ENCODE peak calls at places on chromosome 15, in eight cellular contexts. One of them, this sample, is unnamed.

GRCh38 chr15:72342385-72342784 is 22.4 kb upstream of the CELF6 start:
- DNase-seq in right atrium auricular region: no peak
- DNase-seq in fibroblast of lung: peak; percentile 4
- DNase-seq in fibroblast of mammary gland: peak; percentile 28
- DNase-seq in cardiac muscle cell: peak; percentile 27
- DNase-seq in IMR-90: peak; percentile 27
- DNase-seq in left ventricle myocardium inferior: no peak
- DNase-seq in brain microvascular endothelial cell: peak; percentile 16
- DNase-seq in this sample: peak; percentile 43

GRCh38 chr15:52005748-52006701 is 13.0 kb upstream of the MAPK6 start:
- DNase-seq in right atrium auricular region: no peak
- DNase-seq in fibroblast of lung: peak; percentile 83
- DNase-seq in fibroblast of mammary gland: peak; percentile 77
- DNase-seq in cardiac muscle cell: peak; percentile 55
- DNase-seq in IMR-90: peak; percentile 85
- DNase-seq in left ventricle myocardium inferior: no peak
- DNase-seq in brain microvascular endothelial cell: peak; percentile 79
- DNase-seq in this sample: peak; percentile 72

GRCh38 chr15:31867536-31868442 is 162.5 kb upstream of the CHRNA7 start:
- DNase-seq in right atrium auricular region: no peak
- DNase-seq in fibroblast of lung: peak; percentile 27
- DNase-seq in fibroblast of mammary gland: peak; percentile 56
- DNase-seq in cardiac muscle cell: peak; percentile 65
- DNase-seq in IMR-90: peak; percentile 38
- DNase-seq in left ventricle myocardium inferior: peak; percentile 69
- DNase-seq in brain microvascular endothelial cell: peak; percentile 4
- DNase-seq in this sample: peak; percentile 58

GRCh38 chr15:70185251-70185711 is 87.6 kb upstream of the TLE3 start:
- DNase-seq in right atrium auricular region: no peak
- DNase-seq in fibroblast of lung: peak; percentile 60
- DNase-seq in fibroblast of mammary gland: no peak
- DNase-seq in cardiac muscle cell: peak; percentile 86
- DNase-seq in IMR-90: no peak
- DNase-seq in left ventricle myocardium inferior: no peak
- DNase-seq in brain microvascular endothelial cell: no peak
- DNase-seq in this sample: no peak

GRCh38 chr15:74787251-74788041 is 5.6 kb downstream of the CSK start:
- DNase-seq in right atrium auricular region: peak; percentile 84
- DNase-seq in fibroblast of lung: peak; percentile 74
- DNase-seq in fibroblast of mammary gland: peak; percentile 61
- DNase-seq in cardiac muscle cell: peak; percentile 76
- DNase-seq in IMR-90: peak; percentile 71
- DNase-seq in left ventricle myocardium inferior: peak; percentile 57
- DNase-seq in brain microvascular endothelial cell: peak; percentile 86
- DNase-seq in this sample: peak; percentile 92

GRCh38 chr15:42691308-42691707 is 45.6 kb downstream of the CDAN1 start:
- DNase-seq in right atrium auricular region: no peak
- DNase-seq in fibroblast of lung: no peak
- DNase-seq in fibroblast of mammary gland: no peak
- DNase-seq in cardiac muscle cell: no peak
- DNase-seq in IMR-90: no peak
- DNase-seq in left ventricle myocardium inferior: no peak
- DNase-seq in brain microvascular endothelial cell: no peak
- DNase-seq in this sample: no peak

GRCh38 chr15:56211064-56211463 is 32.6 kb downstream of the RFX7 start:
- DNase-seq in right atrium auricular region: no peak
- DNase-seq in fibroblast of lung: no peak
- DNase-seq in fibroblast of mammary gland: no peak
- DNase-seq in cardiac muscle cell: no peak
- DNase-seq in IMR-90: no peak
- DNase-seq in left ventricle myocardium inferior: no peak
- DNase-seq in brain microvascular endothelial cell: no peak
- DNase-seq in this sample: no peak

GRCh38 chr15:38622908-38623307 is 58.3 kb upstream of the RASGRP1 start:
- DNase-seq in right atrium auricular region: no peak
- DNase-seq in fibroblast of lung: no peak
- DNase-seq in fibroblast of mammary gland: no peak
- DNase-seq in cardiac muscle cell: no peak
- DNase-seq in IMR-90: no peak
- DNase-seq in left ventricle myocardium inferior: no peak
- DNase-seq in brain microvascular endothelial cell: no peak
- DNase-seq in this sample: no peak

GRCh38 chr15:46312133-46312740 is 677.4 kb downstream of the SQOR start:
- DNase-seq in right atrium auricular region: peak; percentile 65
- DNase-seq in fibroblast of lung: peak; percentile 29
- DNase-seq in fibroblast of mammary gland: peak; percentile 52
- DNase-seq in cardiac muscle cell: peak; percentile 64
- DNase-seq in IMR-90: peak; percentile 41
- DNase-seq in left ventricle myocardium inferior: peak; percentile 47
- DNase-seq in brain microvascular endothelial cell: peak; percentile 56
- DNase-seq in this sample: peak; percentile 48

GRCh38 chr15:95646892-95647291 is 683.6 kb upstream of the NR2F2 start:
- DNase-seq in right atrium auricular region: no peak
- DNase-seq in fibroblast of lung: no peak
- DNase-seq in fibroblast of mammary gland: no peak
- DNase-seq in cardiac muscle cell: no peak
- DNase-seq in IMR-90: no peak
- DNase-seq in left ventricle myocardium inferior: no peak
- DNase-seq in brain microvascular endothelial cell: no peak
- DNase-seq in this sample: no peak

GRCh38 chr15:89963301-89964288 is 37.5 kb upstream of the ZNF710 start:
- DNase-seq in right atrium auricular region: no peak
- DNase-seq in fibroblast of lung: no peak
- DNase-seq in fibroblast of mammary gland: no peak
- DNase-seq in cardiac muscle cell: no peak
- DNase-seq in IMR-90: no peak
- DNase-seq in left ventricle myocardium inferior: peak; percentile 29
- DNase-seq in brain microvascular endothelial cell: no peak
- DNase-seq in this sample: no peak

GRCh38 chr15:62432702-62433398 is 267.8 kb upstream of the C2CD4B start:
- DNase-seq in right atrium auricular region: no peak
- DNase-seq in fibroblast of lung: no peak
- DNase-seq in fibroblast of mammary gland: no peak
- DNase-seq in cardiac muscle cell: no peak
- DNase-seq in IMR-90: no peak
- DNase-seq in left ventricle myocardium inferior: peak; percentile 28
- DNase-seq in brain microvascular endothelial cell: no peak
- DNase-seq in this sample: no peak

GRCh38 chr15:57697588-57697987 is 8.9 kb upstream of the POLR2M start:
- DNase-seq in right atrium auricular region: no peak
- DNase-seq in fibroblast of lung: peak; percentile 70
- DNase-seq in fibroblast of mammary gland: no peak
- DNase-seq in cardiac muscle cell: peak; percentile 62
- DNase-seq in IMR-90: peak; percentile 19
- DNase-seq in left ventricle myocardium inferior: no peak
- DNase-seq in brain microvascular endothelial cell: peak; percentile 36
- DNase-seq in this sample: peak; percentile 51

GRCh38 chr15:98382139-98382538 is 266.2 kb upstream of the IGF1R start:
- DNase-seq in right atrium auricular region: no peak
- DNase-seq in fibroblast of lung: no peak
- DNase-seq in fibroblast of mammary gland: no peak
- DNase-seq in cardiac muscle cell: no peak
- DNase-seq in IMR-90: no peak
- DNase-seq in left ventricle myocardium inferior: no peak
- DNase-seq in brain microvascular endothelial cell: no peak
- DNase-seq in this sample: no peak

GRCh38 chr15:57403007-57403406 is 26.7 kb downstream of the CGNL1 start:
- DNase-seq in right atrium auricular region: no peak
- DNase-seq in fibroblast of lung: no peak
- DNase-seq in fibroblast of mammary gland: no peak
- DNase-seq in cardiac muscle cell: no peak
- DNase-seq in IMR-90: no peak
- DNase-seq in left ventricle myocardium inferior: no peak
- DNase-seq in brain microvascular endothelial cell: no peak
- DNase-seq in this sample: no peak

GRCh38 chr15:79595995-79596622 is 164.0 kb downstream of the MINAR1 start:
- DNase-seq in right atrium auricular region: no peak
- DNase-seq in fibroblast of lung: peak; percentile 65
- DNase-seq in fibroblast of mammary gland: peak; percentile 88
- DNase-seq in cardiac muscle cell: peak; percentile 84
- DNase-seq in IMR-90: peak; percentile 74
- DNase-seq in left ventricle myocardium inferior: no peak
- DNase-seq in brain microvascular endothelial cell: peak; percentile 16
- DNase-seq in this sample: peak; percentile 90

GRCh38 chr15:96344706-96345559 is 14.4 kb downstream of the NR2F2 start:
- DNase-seq in right atrium auricular region: no peak
- DNase-seq in fibroblast of lung: peak; percentile 40
- DNase-seq in fibroblast of mammary gland: no peak
- DNase-seq in cardiac muscle cell: no peak
- DNase-seq in IMR-90: no peak
- DNase-seq in left ventricle myocardium inferior: no peak
- DNase-seq in brain microvascular endothelial cell: peak; percentile 9
- DNase-seq in this sample: peak; percentile 36

DNA sequence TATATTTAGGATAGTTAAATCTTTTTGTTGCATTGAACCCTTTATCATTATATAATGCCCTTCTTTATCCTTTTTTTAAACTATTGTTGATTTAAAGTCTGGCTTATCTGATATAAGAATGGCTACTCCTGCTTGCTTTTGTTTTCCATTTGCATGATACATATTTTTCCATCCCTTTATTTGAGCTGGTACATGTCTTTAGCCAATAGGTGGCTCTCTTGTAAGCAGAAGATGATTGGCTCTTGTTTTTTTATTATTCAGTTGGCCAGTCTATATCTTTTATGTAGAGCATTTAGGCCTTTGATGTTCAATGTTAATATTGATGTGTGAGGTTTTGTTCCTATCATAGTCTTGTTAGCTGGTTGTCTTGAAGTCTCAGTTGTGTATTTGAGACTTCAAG is 99.5 kb upstream of the MCTP2 start:
- DNase-seq in right atrium auricular region: no peak
- DNase-seq in fibroblast of lung: no peak
- DNase-seq in fibroblast of mammary gland: peak; percentile 12
- DNase-seq in cardiac muscle cell: no peak
- DNase-seq in IMR-90: no peak
- DNase-seq in left ventricle myocardium inferior: no peak
- DNase-seq in brain microvascular endothelial cell: no peak
- DNase-seq in this sample: peak; percentile 1
- TF ChIP-seq CTCF in right atrium auricular region: no peak
- TF ChIP-seq CTCF in fibroblast of lung: no peak
- TF ChIP-seq CTCF in fibroblast of mammary gland: peak; percentile 14
- TF ChIP-seq CTCF in cardiac muscle cell: no peak
- TF ChIP-seq CTCF in IMR-90: no peak
- TF ChIP-seq CTCF in left ventricle myocardium inferior: no peak
- TF ChIP-seq CTCF in brain microvascular endothelial cell: no peak
- TF ChIP-seq CTCF in this sample: no peak

GRCh38 chr15:50166216-50166615 is 15.8 kb upstream of the SLC27A2 start:
- DNase-seq in right atrium auricular region: no peak
- DNase-seq in fibroblast of lung: peak; percentile 88
- DNase-seq in fibroblast of mammary gland: peak; percentile 56
- DNase-seq in cardiac muscle cell: peak; percentile 77
- DNase-seq in IMR-90: peak; percentile 87
- DNase-seq in left ventricle myocardium inferior: no peak
- DNase-seq in brain microvascular endothelial cell: peak; percentile 27
- DNase-seq in this sample: peak; percentile 74
- H3K4me3 ChIP-seq in right atrium auricular region: no peak overlapping the region
- H3K4me3 ChIP-seq in fibroblast of lung: no peak overlapping the region
- H3K4me3 ChIP-seq in fibroblast of mammary gland: no peak overlapping the region
- H3K4me3 ChIP-seq in cardiac muscle cell: no peak overlapping the region
- H3K4me3 ChIP-seq in IMR-90: no peak overlapping the region
- H3K4me3 ChIP-seq in left ventricle myocardium inferior: no peak overlapping the region
- H3K4me3 ChIP-seq in brain microvascular endothelial cell: no peak overlapping the region
- H3K4me3 ChIP-seq in this sample: no peak overlapping the region

GRCh38 chr15:83993591-83993990 is 242.0 kb upstream of the GOLGA6L4 start:
- DNase-seq in right atrium auricular region: no peak
- DNase-seq in fibroblast of lung: no peak
- DNase-seq in fibroblast of mammary gland: no peak
- DNase-seq in cardiac muscle cell: peak; percentile 3
- DNase-seq in IMR-90: no peak
- DNase-seq in left ventricle myocardium inferior: no peak
- DNase-seq in brain microvascular endothelial cell: no peak
- DNase-seq in this sample: peak; percentile 42
- TF ChIP-seq CTCF in right atrium auricular region: no peak
- TF ChIP-seq CTCF in fibroblast of lung: no peak
- TF ChIP-seq CTCF in fibroblast of mammary gland: no peak
- TF ChIP-seq CTCF in cardiac muscle cell: peak; percentile 15
- TF ChIP-seq CTCF in IMR-90: no peak
- TF ChIP-seq CTCF in left ventricle myocardium inferior: no peak
- TF ChIP-seq CTCF in brain microvascular endothelial cell: no peak
- TF ChIP-seq CTCF in this sample: peak; percentile 49

GRCh38 chr15:40366204-40367037 is 8.4 kb downstream of the DISP2 start:
- DNase-seq in right atrium auricular region: no peak
- DNase-seq in fibroblast of lung: no peak
- DNase-seq in fibroblast of mammary gland: no peak
- DNase-seq in cardiac muscle cell: no peak
- DNase-seq in IMR-90: no peak
- DNase-seq in left ventricle myocardium inferior: no peak
- DNase-seq in brain microvascular endothelial cell: no peak
- DNase-seq in this sample: no peak

GRCh38 chr15:40369474-40369869 is 11.5 kb downstream of the DISP2 start:
- DNase-seq in right atrium auricular region: no peak
- DNase-seq in fibroblast of lung: no peak
- DNase-seq in fibroblast of mammary gland: no peak
- DNase-seq in cardiac muscle cell: no peak
- DNase-seq in IMR-90: no peak
- DNase-seq in left ventricle myocardium inferior: no peak
- DNase-seq in brain microvascular endothelial cell: no peak
- DNase-seq in this sample: no peak

GRCh38 chr15:40368701-40369473 is 10.9 kb downstream of the DISP2 start:
- DNase-seq in right atrium auricular region: no peak
- DNase-seq in fibroblast of lung: no peak
- DNase-seq in fibroblast of mammary gland: no peak
- DNase-seq in cardiac muscle cell: no peak
- DNase-seq in IMR-90: no peak
- DNase-seq in left ventricle myocardium inferior: no peak
- DNase-seq in brain microvascular endothelial cell: no peak
- DNase-seq in this sample: no peak

GRCh38 chr15:40367038-40367672 is 9.1 kb downstream of the DISP2 start:
- DNase-seq in right atrium auricular region: no peak
- DNase-seq in fibroblast of lung: no peak
- DNase-seq in fibroblast of mammary gland: no peak
- DNase-seq in cardiac muscle cell: no peak
- DNase-seq in IMR-90: no peak
- DNase-seq in left ventricle myocardium inferior: peak; percentile 91
- DNase-seq in brain microvascular endothelial cell: no peak
- DNase-seq in this sample: no peak

DNA sequence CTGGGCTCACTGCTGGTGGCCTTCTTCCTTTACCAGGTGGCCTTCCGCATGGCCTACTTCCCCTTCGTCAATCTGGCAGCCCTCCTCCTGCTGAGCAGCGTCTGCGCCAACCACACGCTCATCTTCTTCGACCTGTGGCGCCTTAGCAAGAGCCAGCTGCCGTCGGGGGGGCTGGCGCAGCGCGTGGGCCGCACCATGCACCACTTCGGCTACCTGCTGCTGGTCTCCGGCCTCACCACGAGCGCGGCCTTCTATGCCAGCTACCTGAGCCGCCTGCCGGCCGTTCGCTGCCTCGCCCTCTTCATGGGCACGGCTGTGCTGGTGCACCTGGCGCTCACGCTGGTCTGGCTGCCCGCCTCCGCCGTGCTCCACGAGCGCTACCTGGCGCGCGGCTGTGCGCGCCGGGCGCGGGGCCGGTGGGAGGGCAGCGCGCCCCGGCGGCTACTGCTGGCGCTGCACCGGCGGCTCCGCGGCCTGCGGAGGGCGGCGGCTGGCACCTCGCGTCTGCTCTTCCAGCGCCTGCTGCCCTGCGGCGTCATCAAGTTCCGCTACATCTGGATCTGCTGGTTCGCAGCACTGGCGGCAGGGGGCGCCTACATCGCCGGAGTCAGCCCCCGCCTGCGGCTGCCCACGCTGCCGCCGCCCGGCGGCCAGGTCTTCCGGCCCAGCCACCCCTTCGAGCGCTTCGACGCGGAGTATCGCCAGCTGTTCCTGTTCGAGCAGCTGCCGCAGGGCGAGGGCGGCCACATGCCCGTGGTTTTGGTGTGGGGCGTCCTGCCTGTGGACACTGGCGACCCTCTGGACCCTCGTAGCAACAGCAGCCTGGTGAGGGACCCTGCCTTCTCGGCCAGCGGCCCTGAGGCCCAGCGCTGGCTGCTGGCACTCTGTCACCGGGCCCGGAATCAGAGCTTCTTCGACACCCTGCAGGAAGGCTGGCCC is 9.9 kb downstream of the DISP2 start:
- DNase-seq in right atrium auricular region: peak; percentile 84
- DNase-seq in fibroblast of lung: peak; percentile 83
- DNase-seq in fibroblast of mammary gland: peak; percentile 81
- DNase-seq in cardiac muscle cell: peak; percentile 94
- DNase-seq in IMR-90: peak; percentile 87
- DNase-seq in left ventricle myocardium inferior: peak; percentile 82
- DNase-seq in brain microvascular endothelial cell: peak; percentile 72
- DNase-seq in this sample: peak; percentile 87
- H3K4me3 ChIP-seq in right atrium auricular region: peak overlapping the region; percentile 41
- H3K4me3 ChIP-seq in fibroblast of lung: no peak overlapping the region
- H3K4me3 ChIP-seq in fibroblast of mammary gland: no peak overlapping the region
- H3K4me3 ChIP-seq in cardiac muscle cell: no peak overlapping the region
- H3K4me3 ChIP-seq in IMR-90: no peak overlapping the region
- H3K4me3 ChIP-seq in left ventricle myocardium inferior: peak overlapping the region; percentile 57
- H3K4me3 ChIP-seq in brain microvascular endothelial cell: peak overlapping the region; percentile 33
- H3K4me3 ChIP-seq in this sample: peak overlapping the region; percentile 42

This sample was measured in choroid plexus epithelial cell.